ENCODE peak calls at places on chromosomes 16 and 17, in six cellular contexts. F is kidney epithelial cell; X is stromal cell of bone marrow; N is type B pancreatic cell; V is HT-29; S is stimulated activated CD8-positive, alpha-beta memory T cell treated with anti-CD3 and anti-CD28 coated beads, Interleukin-7, amount 100 ng/mL, for 1 hour. Y is an unnamed sample.

GRCh38 chr17:35088911-35089845 is 25.7 kb upstream of the RFFL start:
- DNase-seq in F (no peak), X (peak), N (peak), V (peak), S (peak), Y (peak)

GRCh38 chr16:89534147-89534788 is 26.1 kb downstream of the SPG7 start:
- DNase-seq in F (no peak), X (peak), N (no peak), V (no peak), S (no peak), Y (no peak)

GRCh38 chr17:77526259-77526711 is 385.5 kb downstream of the SEC14L1 start:
- DNase-seq in F (no peak), X (no peak), N (no peak), V (no peak), S (no peak), Y (no peak)

GRCh38 chr17:43723697-43724359 is 34.8 kb downstream of the SOST start:
- DNase-seq in F (peak), X (no peak), N (no peak), V (no peak), S (no peak), Y (no peak)

GRCh38 chr16:69930117-69930776 is 20.9 kb upstream of the CLEC18A start:
- DNase-seq in F (no peak), X (peak), N (no peak), V (peak), S (no peak), Y (no peak)

GRCh38 chr16:70433456-70434103 is 5.3 kb downstream of the ST3GAL2 start:
- DNase-seq in F (no peak), X (peak), N (no peak), V (peak), S (no peak), Y (no peak)

GRCh38 chr16:81106826-81107503 is 10.8 kb upstream of the GCSH start:
- DNase-seq in F (no peak), X (no peak), N (no peak), V (no peak), S (no peak), Y (no peak)

GRCh38 chr16:86572041-86572521 is 5.5 kb downstream of the FOXC2 start:
- DNase-seq in F (no peak), X (no peak), N (no peak), V (no peak), S (no peak), Y (no peak)

GRCh38 chr17:61594294-61594825 is 3.3 kb upstream of the NACA2 start:
- DNase-seq in F (no peak), X (no peak), N (no peak), V (no peak), S (no peak), Y (no peak)

GRCh38 chr16:29148867-29149272 is 164.0 kb downstream of the LAT start:
- DNase-seq in F (no peak), X (no peak), N (no peak), V (no peak), S (peak), Y (no peak)

GRCh38 chr17:56937688-56938087 is 23.2 kb downstream of the COIL start:
- DNase-seq in F (no peak), X (no peak), N (no peak), V (no peak), S (no peak), Y (no peak)

GRCh38 chr16:74107795-74108610 is 188.6 kb upstream of the PSMD7 start:
- DNase-seq in F (peak), X (no peak), N (no peak), V (peak), S (no peak), Y (no peak)

GRCh38 chr17:42277342-42277712 is 1.1 kb upstream of the STAT5B start:
- DNase-seq in F (no peak), X (no peak), N (no peak), V (no peak), S (no peak), Y (no peak)

GRCh38 chr16:84044108-84044488 is 1.5 kb upstream of the SLC38A8 start:
- DNase-seq in F (no peak), X (no peak), N (no peak), V (peak), S (no peak), Y (no peak)

GRCh38 chr16:66899945-66900688 is 18.6 kb downstream of the CDH16 start:
- DNase-seq in F (peak), X (peak), N (no peak), V (peak), S (no peak), Y (no peak)

GRCh38 chr17:76159157-76159556 is 18.1 kb upstream of the FOXJ1 start:
- DNase-seq in F (no peak), X (no peak), N (no peak), V (no peak), S (no peak), Y (no peak)

GRCh38 chr17:40177275-40177874 is at the start of gene RAPGEFL1:
- DNase-seq in F (no peak), X (no peak), N (peak), V (peak), S (peak), Y (peak)

GRCh38 chr17:35065880-35066279 is 2.4 kb upstream of the RFFL start:
- DNase-seq in F (no peak), X (no peak), N (no peak), V (no peak), S (no peak), Y (no peak)

GRCh38 chr16:76681296-76681695 is 404.1 kb downstream of the CNTNAP4 start:
- DNase-seq in F (no peak), X (no peak), N (no peak), V (no peak), S (no peak), Y (no peak)

GRCh38 chr16:68146583-68146982 is 61.4 kb downstream of the NFATC3 start:
- DNase-seq in F (no peak), X (peak), N (no peak), V (peak), S (no peak), Y (no peak)

GRCh38 chr17:62950067-62950466 is 16.0 kb upstream of the TANC2 start:
- DNase-seq in F (no peak), X (peak), N (no peak), V (no peak), S (no peak), Y (no peak)

GRCh38 chr17:512926-513325 is 160.3 kb upstream of the RPH3AL start:
- DNase-seq in F (no peak), X (no peak), N (no peak), V (no peak), S (no peak), Y (no peak)

GRCh38 chr17:5122586-5123342 is 6.9 kb downstream of the USP6 start:
- DNase-seq in F (no peak), X (no peak), N (peak), V (no peak), S (no peak), Y (no peak)

GRCh38 chr17:80931421-80932265 is 60.0 kb upstream of the CHMP6 start:
- DNase-seq in F (peak), X (peak), N (no peak), V (no peak), S (no peak), Y (no peak)

GRCh38 chr17:1228752-1229353 is 41.4 kb upstream of the BHLHA9 start:
- DNase-seq in F (no peak), X (no peak), N (no peak), V (no peak), S (no peak), Y (no peak)

GRCh38 chr17:57051886-57052342 is 33.1 kb upstream of the AKAP1 start:
- DNase-seq in F (no peak), X (no peak), N (no peak), V (no peak), S (no peak), Y (no peak)

GRCh38 chr17:17190188-17190587 is 15.9 kb downstream of the PLD6 start:
- DNase-seq in F (no peak), X (no peak), N (no peak), V (no peak), S (no peak), Y (no peak)

GRCh38 chr17:47841488-47842308 is 625 bp upstream of the SCRN2 start:
- DNase-seq in F (no peak), X (no peak), N (no peak), V (no peak), S (no peak), Y (no peak)

GRCh38 chr17:64107517-64108235 is 22.3 kb downstream of the ERN1 start:
- DNase-seq in F (no peak), X (no peak), N (no peak), V (no peak), S (no peak), Y (no peak)

GRCh38 chr16:19274178-19274797 is 11.2 kb upstream of the CLEC19A start:
- DNase-seq in F (no peak), X (no peak), N (no peak), V (no peak), S (no peak), Y (no peak)

GRCh38 chr17:32525116-32525515 is 38.3 kb downstream of the CDK5R1 start:
- DNase-seq in F (peak), X (no peak), N (no peak), V (no peak), S (no peak), Y (no peak)

GRCh38 chr17:57875109-57876022 is 25.5 kb upstream of the MRPS23 start:
- DNase-seq in F (peak), X (peak), N (peak), V (peak), S (no peak), Y (no peak)

GRCh38 chr16:55265926-55266325 is 58.1 kb upstream of the IRX6 start:
- DNase-seq in F (no peak), X (no peak), N (no peak), V (no peak), S (no peak), Y (no peak)

GRCh38 chr16:85847036-85847435 is 47.5 kb downstream of the COX4I1 start:
- DNase-seq in F (no peak), X (no peak), N (no peak), V (no peak), S (no peak), Y (no peak)

GRCh38 chr16:22184615-22184968 is 21.5 kb upstream of the EEF2K start:
- DNase-seq in F (no peak), X (no peak), N (no peak), V (no peak), S (no peak), Y (no peak)

GRCh38 chr16:79051313-79051712 is 549.2 kb downstream of the MAF start:
- DNase-seq in F (no peak), X (no peak), N (no peak), V (no peak), S (no peak), Y (no peak)

Y was measured in esophagus muscularis mucosa.